ENCODE peak calls at places on chromosome 6, in four cellular contexts. K is hepatocyte, C is Peyer's patch, A is activated T-cell treated with anti-CD3 and anti-CD28 coated beads for 48 hours. W is an unnamed sample.
A peak's percentile ranks its signal among the peaks of the same experiment; 100 is the strongest.

GRCh38 chr6:169977434-169978265 is 226.2 kb downstream of the ERMARD start:
- DNase-seq in A (no peak), C (no peak), K (no peak), W (no peak)

GRCh38 chr6:593139-593906 is 63.6 kb downstream of the HUS1B start:
- DNase-seq in K (peak; percentile 80), A (peak; percentile 43), C (no peak), W (peak; percentile 37)

GRCh38 chr6:10441004-10441654 is 26.3 kb upstream of the TFAP2A start:
- DNase-seq in K (peak; percentile 89), C (no peak), A (no peak), W (no peak)

GRCh38 chr6:149855741-149856140 is 8.4 kb downstream of the LRP11 start:
- DNase-seq in C (no peak), K (no peak), A (no peak), W (no peak)

GRCh38 chr6:131136021-131136847 is 967 bp downstream of the AKAP7 start:
- DNase-seq in K (peak; percentile 32), A (no peak), C (no peak), W (no peak)

GRCh38 chr6:75727206-75727605 is 21.8 kb upstream of the MYO6 start:
- DNase-seq in C (no peak), A (no peak), K (no peak), W (no peak)

GRCh38 chr6:87104657-87105056 is 9.8 kb upstream of the CGA start:
- DNase-seq in K (no peak), C (no peak), A (no peak), W (no peak)

GRCh38 chr6:160431791-160432404 is 83.7 kb downstream of the SLC22A3 start:
- DNase-seq in A (no peak), C (no peak), K (peak; percentile 41), W (no peak)

GRCh38 chr6:44040786-44041185 is 86.5 kb downstream of the MRPL14 start:
- DNase-seq in A (no peak), K (no peak), C (peak; percentile 25), W (no peak)

GRCh38 chr6:113149511-113149910 is 707.6 kb upstream of the MARCKS start:
- DNase-seq in K (no peak), C (no peak), A (no peak), W (no peak)

GRCh38 chr6:106225581-106225980 is 100.0 kb downstream of the ATG5 start:
- DNase-seq in C (no peak), A (no peak), K (no peak), W (no peak)

GRCh38 chr6:92485487-92485886 is 933.9 kb downstream of the EPHA7 start:
- DNase-seq in A (no peak), K (no peak), C (no peak), W (no peak)

GRCh38 chr6:43246301-43247114 is 3.2 kb downstream of the TTBK1 start:
- DNase-seq in C (no peak), K (peak; percentile 53), A (no peak), W (no peak)

GRCh38 chr6:1479095-1479494 is 89.7 kb downstream of the FOXF2 start:
- DNase-seq in A (no peak), K (peak; percentile 13), C (no peak), W (no peak)

GRCh38 chr6:84078335-84078734 is 44.8 kb downstream of the MRAP2 start:
- DNase-seq in K (no peak), C (no peak), A (no peak), W (no peak)

GRCh38 chr6:148438593-148438992 is 96.0 kb downstream of the SASH1 start:
- DNase-seq in K (no peak), C (no peak), A (no peak), W (no peak)

GRCh38 chr6:148313483-148313882 is 29.2 kb upstream of the SASH1 start:
- DNase-seq in A (no peak), C (no peak), K (no peak), W (no peak)

GRCh38 chr6:142381845-142382378 is 80.1 kb downstream of the ADGRG6 start:
- DNase-seq in C (no peak), A (no peak), K (no peak), W (no peak)

GRCh38 chr6:170407200-170407599 is 100.6 kb downstream of the FAM120B start:
- DNase-seq in A (no peak), K (no peak), C (no peak), W (no peak)

GRCh38 chr6:129510930-129511329 is 199.0 kb downstream of the ARHGAP18 start:
- DNase-seq in K (no peak), C (no peak), A (no peak), W (no peak)

W was measured in activated naive CD8-positive, alpha-beta T cell treated with anti-CD3 and anti-CD28 coated beads, Interleukin-2, amount 50 U/mL, for 16 hours.